ENCODE peak calls at places on chromosomes 1 and 21, in eight cellular contexts. R is keratinocyte, W is stomach, E is transverse colon, F is colonic mucosa, K is neural progenitor cell, O is AG10803, B is adrenal gland. Q is an unnamed sample.

GRCh38 chr1:154182342-154183044 is 9.4 kb downstream of the TPM3 start:
- DNase-seq in R (no peak), O (peak; percentile 68), F (peak; percentile 92), E (peak; percentile 86), B (peak; percentile 87), K (peak; percentile 65), W (peak; percentile 68), Q (no peak)

GRCh38 chr1:166063701-166064100 is 103.1 kb downstream of the FAM78B start:
- DNase-seq in O (no peak), K (no peak), E (no peak), B (no peak), W (no peak), F (no peak), R (no peak), Q (no peak)

GRCh38 chr1:42730988-42731387 is 9.0 kb downstream of the CLDN19 start:
- DNase-seq in B (no peak), K (no peak), W (no peak), O (no peak), E (peak; percentile 55), R (no peak), F (peak; percentile 65), Q (peak; percentile 45)

GRCh38 chr1:165891461-165891860 is 64.0 kb downstream of the UCK2 start:
- DNase-seq in B (no peak), W (no peak), F (no peak), R (no peak), K (no peak), O (peak; percentile 66), E (no peak), Q (no peak)

GRCh38 chr1:54153548-54154439 is 994 bp upstream of the CDCP2 start:
- DNase-seq in O (peak; percentile 79), K (peak; percentile 65), W (peak; percentile 75), F (peak; percentile 79), R (no peak), E (peak; percentile 55), B (peak; percentile 79), Q (peak; percentile 50)

GRCh38 chr1:113934511-113935055 is 5.5 kb downstream of the HIPK1 start:
- DNase-seq in W (no peak), F (no peak), O (no peak), E (no peak), R (no peak), B (no peak), K (no peak), Q (no peak)

GRCh38 chr1:152510503-152510902 is at the start of gene LCE5A:
- DNase-seq in F (no peak), E (no peak), R (no peak), B (no peak), K (no peak), O (no peak), W (no peak), Q (no peak)

GRCh38 chr21:31678478-31678877 is 19.0 kb downstream of the SOD1 start:
- DNase-seq in K (no peak), R (no peak), W (no peak), O (no peak), F (no peak), B (no peak), E (no peak), Q (no peak)

GRCh38 chr1:109404838-109405237 is 7.1 kb upstream of the SORT1 start:
- DNase-seq in B (no peak), K (no peak), W (no peak), O (no peak), F (no peak), R (no peak), E (no peak), Q (no peak)

GRCh38 chr1:15678578-15678977 is 5.5 kb upstream of the PLEKHM2 start:
- DNase-seq in W (no peak), F (no peak), R (peak; percentile 86), E (no peak), O (peak; percentile 86), B (no peak), K (no peak), Q (no peak)

GRCh38 chr1:180976958-180977357 is 45.7 kb downstream of the STX6 start:
- DNase-seq in F (no peak), R (no peak), E (no peak), O (no peak), B (no peak), K (no peak), W (no peak), Q (no peak)

GRCh38 chr1:111139956-111140679 is at the start of the genes CEPT1 and DRAM2:
- DNase-seq in W (peak; percentile 95), R (peak; percentile 90), B (peak; percentile 95), E (peak; percentile 96), O (peak; percentile 96), K (peak; percentile 99), F (peak; percentile 98), Q (peak; percentile 87)

GRCh38 chr1:69123486-69123885 is 444.2 kb upstream of the LRRC7 start:
- DNase-seq in W (no peak), K (no peak), B (no peak), R (no peak), F (no peak), E (no peak), O (no peak), Q (no peak)
- H3K4me3 ChIP-seq in W (no peak overlapping the region), K (no peak overlapping the region), B (no peak overlapping the region), R (no peak overlapping the region), F (no peak overlapping the region), E (no peak overlapping the region), O (no peak overlapping the region), Q (no peak overlapping the region)

GRCh38 chr1:226223786-226224244 is 351 bp downstream of the MIXL1 start:
- DNase-seq in R (no peak), E (peak; percentile 60), F (peak; percentile 26), W (peak; percentile 50), B (no peak), O (no peak), K (peak; percentile 76), Q (no peak)
- TF ChIP-seq CTCF in R (peak; percentile 21), E (no peak), F (no peak), W (no peak), B (no peak), O (no peak), K (peak; percentile 38), Q (no peak)

GRCh38 chr1:1434812-1435093 is 737 bp upstream of the VWA1 start:
- DNase-seq in E (no peak), F (no peak), B (no peak), K (no peak), W (no peak), R (no peak), O (no peak), Q (no peak)

GRCh38 chr1:1433804-1434130 is 1.7 kb upstream of the VWA1 start:
- DNase-seq in W (peak; percentile 68), O (no peak), F (peak; percentile 43), K (peak; percentile 45), B (no peak), E (no peak), R (no peak), Q (no peak)

GRCh38 chr1:1435094-1435903 is at the start of gene VWA1:
- DNase-seq in W (peak; percentile 80), R (peak; percentile 26), F (peak; percentile 85), O (peak; percentile 55), K (peak; percentile 86), B (peak; percentile 56), E (peak; percentile 84), Q (no peak)

GRCh38 chr1:1432951-1433803 is 2.3 kb upstream of the VWA1 start:
- DNase-seq in W (peak; percentile 93), O (no peak), E (peak; percentile 93), F (peak; percentile 95), B (peak; percentile 68), K (peak; percentile 88), R (peak; percentile 25), Q (peak; percentile 67)

GRCh38 chr1:1434131-1434811 is 1.2 kb upstream of the VWA1 start:
- DNase-seq in F (peak; percentile 40), E (peak; percentile 53), R (no peak), B (peak; percentile 63), O (no peak), K (peak; percentile 49), W (peak; percentile 80), Q (no peak)
- H3K4me3 ChIP-seq in F (no peak overlapping the region), E (peak overlapping the region; percentile 17), R (no peak overlapping the region), B (no peak overlapping the region), O (no peak overlapping the region), K (no peak overlapping the region), W (peak overlapping the region; percentile 64), Q (no peak overlapping the region)

DNA sequence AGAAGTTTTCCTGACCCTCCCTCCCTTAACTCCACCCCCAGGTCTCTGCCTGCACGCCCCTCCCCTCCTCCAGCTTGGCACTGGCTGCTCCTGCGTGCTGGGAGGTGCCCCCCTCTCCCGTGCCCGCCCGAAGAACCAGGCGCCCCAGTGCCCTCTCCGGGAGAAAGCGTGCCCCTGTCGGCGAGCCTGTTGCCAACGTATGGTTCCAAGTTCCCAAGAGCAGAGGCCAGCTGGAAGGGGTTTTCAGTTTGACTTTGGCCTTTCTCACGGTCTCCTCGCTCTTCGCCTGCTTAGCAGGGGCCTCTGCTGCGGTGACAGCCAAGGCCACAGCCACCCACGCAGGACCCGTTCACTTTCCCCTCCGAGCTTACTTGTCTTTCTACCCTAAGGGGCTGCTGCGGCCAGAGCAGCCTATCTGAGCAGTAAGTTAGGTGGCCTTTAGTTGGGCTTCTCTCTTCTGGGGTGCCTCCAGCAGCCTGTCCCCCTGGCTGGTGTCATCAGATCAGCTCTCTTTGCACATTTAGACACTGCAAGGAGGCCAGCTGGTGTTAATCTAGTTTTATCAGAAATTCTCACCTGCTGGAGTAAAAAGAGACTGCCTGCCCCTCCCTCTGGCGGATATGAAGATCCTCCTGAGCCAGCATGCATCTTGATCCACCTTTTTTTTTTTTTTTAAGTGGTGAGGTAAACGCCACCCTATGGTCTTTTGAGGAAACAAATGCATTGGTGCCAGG is 1.5 kb downstream of the STUM start:
- DNase-seq in B (peak; percentile 39), F (peak; percentile 74), K (peak; percentile 45), W (peak; percentile 68), R (peak; percentile 1), E (peak; percentile 59), O (no peak), Q (no peak)
- TF ChIP-seq CTCF in B (no peak), F (no peak), K (peak; percentile 16), W (no peak), R (peak; percentile 40), E (no peak), O (peak; percentile 20), Q (no peak)

GRCh38 chr1:170593173-170593572 is 61.2 kb downstream of the GORAB start:
- DNase-seq in E (no peak), O (no peak), K (no peak), F (no peak), B (no peak), W (no peak), R (no peak), Q (no peak)
- H3K4me3 ChIP-seq in E (no peak overlapping the region), O (peak overlapping the region; percentile 39), K (no peak overlapping the region), F (no peak overlapping the region), B (no peak overlapping the region), W (no peak overlapping the region), R (no peak overlapping the region), Q (no peak overlapping the region)

DNA sequence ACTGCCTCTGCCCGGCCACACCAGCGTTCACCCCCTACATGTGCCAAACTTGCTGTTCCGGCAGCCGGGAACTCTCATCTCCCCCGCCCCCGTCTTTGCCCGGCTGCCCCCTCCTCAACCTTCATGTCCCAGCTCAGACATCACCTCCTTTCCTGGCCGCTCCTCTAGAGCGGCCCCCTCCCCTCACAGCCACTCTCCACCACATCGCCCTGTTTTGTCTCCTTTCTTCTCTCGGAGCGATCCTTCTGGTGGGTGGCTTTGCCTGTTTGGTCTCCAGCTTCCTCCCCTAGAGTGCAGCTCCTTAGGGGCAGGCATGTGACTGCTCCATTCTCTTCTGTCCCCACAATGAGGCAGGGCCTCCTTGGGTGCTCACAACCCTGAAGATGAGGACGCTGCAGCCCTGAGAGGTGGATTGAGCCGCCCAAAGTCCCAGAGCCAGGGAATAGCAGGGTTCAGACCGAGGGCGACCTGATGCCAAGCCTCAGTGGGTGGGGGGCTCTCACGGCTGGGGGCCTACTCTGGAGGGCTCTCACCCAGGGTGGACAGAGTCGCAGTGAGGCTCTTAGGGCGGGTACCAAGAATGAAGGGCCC is 44.9 kb upstream of the ECE1 start:
- DNase-seq in W (no peak), K (no peak), B (peak; percentile 28), E (no peak), F (no peak), R (no peak), O (no peak), Q (no peak)
- TF ChIP-seq CTCF in W (no peak), K (peak; percentile 0), B (no peak), E (peak; percentile 20), F (no peak), R (no peak), O (no peak), Q (no peak)

Q was measured in LNCaP clone FGC.